ENCODE peak calls at places on chromosomes 13 and 19, in four cellular contexts. One of them, this sample, is unnamed.

GRCh38 chr19:42154471-42155323 is 22.5 kb upstream of the POU2F2 start:
- DNase-seq in H1: no peak
- DNase-seq in K562: no peak
- DNase-seq in IMR-90: no peak
- DNase-seq in this sample: no peak

GRCh38 chr13:48594080-48594815 is 59.5 kb upstream of the CYSLTR2 start:
- DNase-seq in H1: no peak
- DNase-seq in K562: no peak
- DNase-seq in IMR-90: no peak
- DNase-seq in this sample: no peak

GRCh38 chr13:47933688-47934011 is 67.4 kb downstream of the SUCLA2 start:
- DNase-seq in H1: no peak
- DNase-seq in K562: no peak
- DNase-seq in IMR-90: peak
- DNase-seq in this sample: no peak

GRCh38 chr13:49404621-49405020 is 39.2 kb downstream of the CAB39L start:
- DNase-seq in H1: no peak
- DNase-seq in K562: no peak
- DNase-seq in IMR-90: no peak
- DNase-seq in this sample: no peak

GRCh38 chr19:39524495-39524894 is 8.2 kb downstream of the EID2B start:
- DNase-seq in H1: no peak
- DNase-seq in K562: no peak
- DNase-seq in IMR-90: no peak
- DNase-seq in this sample: no peak

GRCh38 chr19:42113641-42114348 is 18.5 kb downstream of the POU2F2 start:
- DNase-seq in H1: peak
- DNase-seq in K562: no peak
- DNase-seq in IMR-90: peak
- DNase-seq in this sample: peak

GRCh38 chr19:27675771-27676170 is 1537.2 kb downstream of the UQCRFS1 start:
- DNase-seq in H1: no peak
- DNase-seq in K562: no peak
- DNase-seq in IMR-90: no peak
- DNase-seq in this sample: no peak

GRCh38 chr19:11446652-11447301 is 11.3 kb downstream of the PRKCSH start:
- DNase-seq in H1: no peak
- DNase-seq in K562: peak
- DNase-seq in IMR-90: no peak
- DNase-seq in this sample: no peak

GRCh38 chr19:5434970-5435641 is 20.1 kb upstream of the ZNRF4 start:
- DNase-seq in H1: no peak
- DNase-seq in K562: peak
- DNase-seq in IMR-90: peak
- DNase-seq in this sample: no peak

GRCh38 chr19:56110515-56111448 is 10.3 kb downstream of the ZNF787 start:
- DNase-seq in H1: no peak
- DNase-seq in K562: no peak
- DNase-seq in IMR-90: peak
- DNase-seq in this sample: no peak

GRCh38 chr19:11233073-11233472 is 6.3 kb upstream of the ANGPTL8 start:
- DNase-seq in H1: no peak
- DNase-seq in K562: no peak
- DNase-seq in IMR-90: no peak
- DNase-seq in this sample: no peak

GRCh38 chr19:16206046-16206605 is 8.4 kb downstream of the AP1M1 start:
- DNase-seq in H1: no peak
- DNase-seq in K562: no peak
- DNase-seq in IMR-90: no peak
- DNase-seq in this sample: no peak

GRCh38 chr13:105107781-105108180 is 1427.7 kb downstream of the EFNB2 start:
- DNase-seq in H1: no peak
- DNase-seq in K562: no peak
- DNase-seq in IMR-90: no peak
- DNase-seq in this sample: no peak

GRCh38 chr13:26964278-26965057 is 203.9 kb upstream of the GPR12 start:
- DNase-seq in H1: no peak
- DNase-seq in K562: no peak
- DNase-seq in IMR-90: peak
- DNase-seq in this sample: no peak

GRCh38 chr13:49357694-49358093 is 86.2 kb downstream of the CAB39L start:
- DNase-seq in H1: no peak
- DNase-seq in K562: no peak
- DNase-seq in IMR-90: peak
- DNase-seq in this sample: no peak

GRCh38 chr13:52105841-52106240 is 23.0 kb downstream of the NEK5 start:
- DNase-seq in H1: no peak
- DNase-seq in K562: no peak
- DNase-seq in IMR-90: no peak
- DNase-seq in this sample: no peak

GRCh38 chr19:41265376-41266153 is 1.4 kb downstream of the HNRNPUL1 start:
- DNase-seq in H1: no peak
- DNase-seq in K562: peak
- DNase-seq in IMR-90: peak
- DNase-seq in this sample: no peak

GRCh38 chr13:45280751-45281634 is 60.0 kb downstream of the TPT1 start:
- DNase-seq in H1: peak
- DNase-seq in K562: no peak
- DNase-seq in IMR-90: peak
- DNase-seq in this sample: no peak

GRCh38 chr13:55948175-55948574 is 1192.5 kb upstream of the PRR20A start:
- DNase-seq in H1: no peak
- DNase-seq in K562: no peak
- DNase-seq in IMR-90: no peak
- DNase-seq in this sample: no peak

GRCh38 chr19:44738603-44739585 is 9.6 kb upstream of the BCL3 start:
- DNase-seq in H1: no peak
- DNase-seq in K562: no peak
- DNase-seq in IMR-90: no peak
- DNase-seq in this sample: no peak

GRCh38 chr13:111368091-111368490 is 47.6 kb downstream of the TEX29 start:
- DNase-seq in H1: no peak
- DNase-seq in K562: no peak
- DNase-seq in IMR-90: no peak
- DNase-seq in this sample: no peak

GRCh38 chr19:5250127-5250659 is 90.4 kb downstream of the PTPRS start:
- DNase-seq in H1: no peak
- DNase-seq in K562: no peak
- DNase-seq in IMR-90: no peak
- DNase-seq in this sample: no peak

GRCh38 chr13:46345400-46345799 is 41.7 kb downstream of the RUBCNL start:
- DNase-seq in H1: no peak
- DNase-seq in K562: no peak
- DNase-seq in IMR-90: no peak
- DNase-seq in this sample: no peak

GRCh38 chr13:79386125-79386822 is 19.8 kb downstream of the RBM26 start:
- DNase-seq in H1: no peak
- DNase-seq in K562: no peak
- DNase-seq in IMR-90: no peak
- DNase-seq in this sample: no peak

GRCh38 chr13:99477493-99477892 is 23.8 kb upstream of the TM9SF2 start:
- DNase-seq in H1: no peak
- DNase-seq in K562: no peak
- DNase-seq in IMR-90: no peak
- DNase-seq in this sample: no peak

GRCh38 chr19:17249887-17250548 is 4.3 kb upstream of the NR2F6 start:
- DNase-seq in H1: no peak
- DNase-seq in K562: no peak
- DNase-seq in IMR-90: no peak
- DNase-seq in this sample: no peak

GRCh38 chr19:45423589-45424190 is at the start of gene ERCC1:
- DNase-seq in H1: peak
- DNase-seq in K562: peak
- DNase-seq in IMR-90: peak
- DNase-seq in this sample: peak

GRCh38 chr13:21671793-21672680 is 1.2 kb downstream of the FGF9 start:
- DNase-seq in H1: no peak
- DNase-seq in K562: no peak
- DNase-seq in IMR-90: no peak
- DNase-seq in this sample: no peak

GRCh38 chr13:110359840-110360301 is 52.8 kb downstream of the COL4A2 start:
- DNase-seq in H1: no peak
- DNase-seq in K562: no peak
- DNase-seq in IMR-90: peak
- DNase-seq in this sample: no peak
- TF ChIP-seq CHD1 in H1: no peak
- TF ChIP-seq CHD1 in K562: no peak
- TF ChIP-seq CHD1 in IMR-90: no peak
- TF ChIP-seq CHD1 in this sample: no peak

DNA sequence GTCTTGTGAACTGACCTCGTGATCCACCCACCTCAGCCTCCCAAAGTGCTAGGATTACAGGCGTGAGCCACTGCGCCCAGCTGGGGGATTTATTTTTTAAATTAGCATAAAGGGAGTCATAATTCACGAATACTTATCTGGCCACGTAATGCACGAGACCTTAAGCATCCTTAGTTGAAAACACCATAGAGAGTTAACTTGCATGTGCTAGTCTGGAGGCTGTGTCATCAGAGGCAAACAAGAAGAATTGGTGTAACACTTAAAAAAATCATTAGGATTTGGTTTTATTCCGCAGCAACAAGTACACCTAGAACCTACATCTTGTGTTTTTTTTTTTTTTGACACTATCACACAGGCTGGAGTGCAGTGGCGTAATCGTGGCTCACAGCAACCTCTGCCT is 19.1 kb downstream of the KLF5 start:
- DNase-seq in H1: no peak
- DNase-seq in K562: no peak
- DNase-seq in IMR-90: no peak
- DNase-seq in this sample: no peak
- TF ChIP-seq CHD1 in H1: no peak
- TF ChIP-seq CHD1 in K562: no peak
- TF ChIP-seq CHD1 in IMR-90: no peak
- TF ChIP-seq CHD1 in this sample: no peak

GRCh38 chr19:49859838-49860715 is 7.3 kb downstream of the PNKP start:
- DNase-seq in H1: no peak
- DNase-seq in K562: no peak
- DNase-seq in IMR-90: no peak
- DNase-seq in this sample: no peak

GRCh38 chr19:49861541-49862410 is 5.6 kb downstream of the PNKP start:
- DNase-seq in H1: no peak
- DNase-seq in K562: no peak
- DNase-seq in IMR-90: no peak
- DNase-seq in this sample: no peak

GRCh38 chr19:49862411-49863253 is 4.7 kb downstream of the PNKP start:
- DNase-seq in H1: peak
- DNase-seq in K562: peak
- DNase-seq in IMR-90: no peak
- DNase-seq in this sample: no peak

GRCh38 chr19:49860716-49861100 is 6.7 kb downstream of the PNKP start:
- DNase-seq in H1: no peak
- DNase-seq in K562: no peak
- DNase-seq in IMR-90: no peak
- DNase-seq in this sample: no peak

GRCh38 chr19:49861127-49861526 is 6.2 kb downstream of the PNKP start:
- DNase-seq in H1: no peak
- DNase-seq in K562: no peak
- DNase-seq in IMR-90: no peak
- DNase-seq in this sample: no peak
- TF ChIP-seq CHD1 in H1: no peak
- TF ChIP-seq CHD1 in K562: no peak
- TF ChIP-seq CHD1 in IMR-90: no peak
- TF ChIP-seq CHD1 in this sample: no peak

DNA sequence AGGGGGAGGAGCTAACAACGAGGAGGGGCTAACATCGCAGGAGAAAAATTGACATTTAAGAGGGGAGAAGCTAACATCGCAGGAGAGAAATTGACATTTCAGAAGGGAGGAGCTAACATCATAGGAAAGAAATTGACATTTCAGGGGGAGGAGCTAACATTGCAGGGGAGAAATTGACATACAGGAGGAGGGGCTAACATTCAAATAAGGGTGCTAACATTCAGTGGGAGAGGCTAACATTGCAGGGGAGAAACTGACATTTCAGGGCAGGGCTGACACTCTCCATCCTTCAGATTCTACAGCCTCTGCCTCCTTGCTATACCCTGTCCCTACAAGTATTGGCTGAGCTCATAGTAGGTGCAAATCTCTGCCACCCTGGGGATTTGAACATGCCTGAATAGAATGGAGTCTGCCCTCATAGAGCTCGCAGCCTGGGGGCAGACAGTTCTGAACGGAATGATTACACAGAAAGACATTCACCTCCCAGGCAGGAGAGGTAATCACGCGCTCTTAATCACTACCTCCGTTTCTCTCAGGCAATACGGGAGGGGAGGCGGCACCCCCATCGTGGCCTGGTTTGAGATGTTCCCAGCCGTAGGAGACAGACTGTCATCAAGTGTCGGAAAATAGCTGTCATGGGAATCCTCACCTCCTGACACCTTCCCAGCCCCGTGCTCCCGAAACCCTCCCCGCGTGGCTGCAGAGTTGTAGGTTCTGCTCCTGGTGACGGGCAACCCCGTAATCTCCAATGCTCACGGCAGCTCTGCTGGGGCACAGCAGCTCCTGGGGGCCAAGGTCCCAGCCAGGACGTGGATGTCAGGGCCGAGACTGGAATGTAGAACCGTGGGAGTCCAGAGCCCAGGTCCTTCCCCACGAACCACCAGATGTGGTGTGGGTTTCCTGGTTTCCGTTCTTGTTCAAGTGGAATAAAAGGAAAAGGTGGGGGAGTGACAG is 9.5 kb downstream of the GPR32 start:
- DNase-seq in H1: no peak
- DNase-seq in K562: peak
- DNase-seq in IMR-90: no peak
- DNase-seq in this sample: no peak
- TF ChIP-seq CHD1 in H1: no peak
- TF ChIP-seq CHD1 in K562: no peak
- TF ChIP-seq CHD1 in IMR-90: no peak
- TF ChIP-seq CHD1 in this sample: no peak

GRCh38 chr13:31528176-31528575 is 211.2 kb upstream of the RXFP2 start:
- DNase-seq in H1: no peak
- DNase-seq in K562: no peak
- DNase-seq in IMR-90: no peak
- DNase-seq in this sample: no peak
- TF ChIP-seq CHD1 in H1: no peak
- TF ChIP-seq CHD1 in K562: no peak
- TF ChIP-seq CHD1 in IMR-90: no peak
- TF ChIP-seq CHD1 in this sample: no peak

GRCh38 chr19:8403820-8404109 is 9.3 kb upstream of the MARCHF2 start:
- DNase-seq in H1: no peak
- DNase-seq in K562: no peak
- DNase-seq in IMR-90: no peak
- DNase-seq in this sample: no peak
- TF ChIP-seq CHD1 in H1: no peak
- TF ChIP-seq CHD1 in K562: no peak
- TF ChIP-seq CHD1 in IMR-90: no peak
- TF ChIP-seq CHD1 in this sample: no peak

GRCh38 chr13:20416223-20416622 is 109.4 kb downstream of the CRYL1 start:
- DNase-seq in H1: no peak
- DNase-seq in K562: no peak
- DNase-seq in IMR-90: no peak
- DNase-seq in this sample: no peak
- TF ChIP-seq CHD1 in H1: no peak
- TF ChIP-seq CHD1 in K562: no peak
- TF ChIP-seq CHD1 in IMR-90: no peak
- TF ChIP-seq CHD1 in this sample: no peak

GRCh38 chr13:32592082-32592481 is 5.8 kb downstream of the PDS5B start:
- DNase-seq in H1: no peak
- DNase-seq in K562: no peak
- DNase-seq in IMR-90: no peak
- DNase-seq in this sample: no peak

GRCh38 chr13:32595306-32595705 is 9.1 kb downstream of the PDS5B start:
- DNase-seq in H1: no peak
- DNase-seq in K562: no peak
- DNase-seq in IMR-90: peak
- DNase-seq in this sample: no peak

GRCh38 chr13:32594339-32594738 is 8.1 kb downstream of the PDS5B start:
- DNase-seq in H1: no peak
- DNase-seq in K562: no peak
- DNase-seq in IMR-90: peak
- DNase-seq in this sample: no peak
- TF ChIP-seq CHD1 in H1: no peak
- TF ChIP-seq CHD1 in K562: no peak
- TF ChIP-seq CHD1 in IMR-90: no peak
- TF ChIP-seq CHD1 in this sample: no peak